ENCODE peak calls at places on chromosomes 7 and 10, in five cellular contexts. R is activated CD4-positive, alpha-beta memory T cell treated with anti-CD3 and anti-CD28 coated beads for 36 hours; B is AG10803; T is neural crest cell; M is RPMI7951. X is an unnamed sample.

GRCh38 chr10:100774876-100775275 is 29.5 kb downstream of the PAX2 start:
- DNase-seq in M (no peak), R (no peak), B (no peak), T (no peak), X (no peak)

GRCh38 chr7:15916666-15917388 is 230.3 kb upstream of the MEOX2 start:
- DNase-seq in B (peak), R (no peak), M (no peak), T (no peak), X (no peak)

GRCh38 chr10:72462261-72462660 is 107.5 kb upstream of the DNAJB12 start:
- DNase-seq in B (no peak), T (no peak), M (no peak), R (no peak), X (no peak)

GRCh38 chr10:3785849-3786290 is 861 bp upstream of the KLF6 start:
- DNase-seq in M (no peak), T (peak), R (peak), B (peak), X (peak)

GRCh38 chr7:132367795-132368194 is 208.5 kb downstream of the PLXNA4 start:
- DNase-seq in M (no peak), R (no peak), T (no peak), B (no peak), X (no peak)

GRCh38 chr10:91788527-91788926 is 9.7 kb upstream of the TNKS2 start:
- DNase-seq in M (no peak), T (no peak), B (no peak), R (no peak), X (no peak)

GRCh38 chr10:21249435-21249834 is 276.0 kb downstream of the SKIDA1 start:
- DNase-seq in T (no peak), M (no peak), R (no peak), B (no peak), X (no peak)

GRCh38 chr7:100855515-100855914 is 3.0 kb downstream of the SLC12A9 start:
- DNase-seq in T (no peak), M (no peak), B (no peak), R (no peak), X (no peak)

GRCh38 chr10:102673961-102674511 is 29.8 kb downstream of the TRIM8 start:
- DNase-seq in T (peak), R (peak), M (peak), B (peak), X (peak)

GRCh38 chr7:98877692-98878364 is 504 bp upstream of the TRRAP start:
- DNase-seq in M (no peak), B (no peak), R (no peak), T (no peak), X (no peak)

GRCh38 chr7:116353614-116354013 is 143.3 kb downstream of the TES start:
- DNase-seq in M (peak), R (no peak), T (no peak), B (no peak), X (peak)

GRCh38 chr10:105785721-105786120 is 1144.6 kb downstream of the SORCS3 start:
- DNase-seq in T (no peak), R (no peak), M (no peak), B (no peak), X (no peak)

GRCh38 chr7:44282601-44283171 is 42.7 kb downstream of the CAMK2B start:
- DNase-seq in R (peak), M (peak), B (no peak), T (no peak), X (peak)

GRCh38 chr7:44791278-44792219 is 4.9 kb upstream of the PPIA start:
- DNase-seq in T (no peak), R (no peak), M (peak), B (peak), X (peak)

GRCh38 chr10:43607199-43607573 is 948 bp downstream of the ZNF485 start:
- DNase-seq in M (no peak), T (no peak), R (no peak), B (no peak), X (no peak)

GRCh38 chr10:21501731-21502370 is 23.6 kb downstream of the SKIDA1 start:
- DNase-seq in R (no peak), T (no peak), B (no peak), M (no peak), X (no peak)

GRCh38 chr7:154770962-154771361 is 232.0 kb downstream of the PAXIP1 start:
- DNase-seq in M (peak), B (no peak), R (no peak), T (no peak), X (no peak)

GRCh38 chr7:7693881-7694280 is 24.5 kb downstream of the RPA3 start:
- DNase-seq in M (peak), R (no peak), B (peak), T (no peak), X (no peak)

GRCh38 chr10:1187151-1187854 is 131.1 kb downstream of the WDR37 start:
- DNase-seq in R (no peak), M (no peak), B (no peak), T (no peak), X (no peak)

X was measured in myocyte.